ENCODE peak calls at places on chromosomes 16 and 17, in six cellular contexts. Q is aorta; J is CD8-positive, alpha-beta memory T cell; Z is GM23248; L is H9; B is body of pancreas. X is an unnamed sample.

GRCh38 chr17:9880582-9880999 is 24.5 kb downstream of the RCVRN start:
- DNase-seq in Q (no peak), J (no peak), Z (peak), L (no peak), B (peak), X (no peak)

GRCh38 chr16:27344707-27345106 is 30.9 kb downstream of the IL4R start:
- DNase-seq in Q (no peak), J (no peak), Z (no peak), L (no peak), B (no peak), X (no peak)

GRCh38 chr16:14097182-14097951 is 26.2 kb downstream of the MRTFB start:
- DNase-seq in Q (no peak), J (no peak), Z (no peak), L (no peak), B (peak), X (no peak)

GRCh38 chr17:39212841-39213480 is 12.8 kb downstream of the STAC2 start:
- DNase-seq in Q (no peak), J (no peak), Z (no peak), L (peak), B (no peak), X (no peak)

GRCh38 chr16:27314161-27314723 is 468 bp downstream of the IL4R start:
- DNase-seq in Q (peak), J (no peak), Z (peak), L (no peak), B (peak), X (peak)

GRCh38 chr16:29663020-29663828 is at the start of gene SPN:
- DNase-seq in Q (no peak), J (peak), Z (no peak), L (no peak), B (no peak), X (no peak)

GRCh38 chr16:84737658-84738057 is 37.9 kb downstream of the USP10 start:
- DNase-seq in Q (no peak), J (no peak), Z (no peak), L (no peak), B (peak), X (no peak)

GRCh38 chr16:69934044-69934443 is 17.1 kb upstream of the CLEC18A start:
- DNase-seq in Q (no peak), J (no peak), Z (no peak), L (no peak), B (no peak), X (no peak)

GRCh38 chr17:32671891-32672290 is 185.1 kb downstream of the CDK5R1 start:
- DNase-seq in Q (peak), J (no peak), Z (peak), L (no peak), B (peak), X (no peak)

GRCh38 chr17:51057534-51057933 is 63.1 kb downstream of the SPAG9 start:
- DNase-seq in Q (no peak), J (no peak), Z (peak), L (no peak), B (no peak), X (no peak)

GRCh38 chr16:30844671-30845449 is 49.0 kb downstream of the BCL7C start:
- DNase-seq in Q (peak), J (peak), Z (peak), L (peak), B (peak), X (no peak)

GRCh38 chr17:45087496-45087975 is 26.4 kb downstream of the NMT1 start:
- DNase-seq in Q (no peak), J (no peak), Z (peak), L (no peak), B (no peak), X (no peak)

GRCh38 chr17:30225919-30226553 is 9.5 kb downstream of the SLC6A4 start:
- DNase-seq in Q (no peak), J (no peak), Z (no peak), L (no peak), B (no peak), X (peak)

GRCh38 chr16:20952144-20952797 is 51.7 kb downstream of the LYRM1 start:
- DNase-seq in Q (no peak), J (no peak), Z (no peak), L (no peak), B (no peak), X (no peak)

GRCh38 chr16:28974007-28974436 is 556 bp upstream of the SPNS1 start:
- DNase-seq in Q (peak), J (no peak), Z (peak), L (peak), B (peak), X (no peak)

GRCh38 chr16:4505356-4506153 is 29.4 kb downstream of the HMOX2 start:
- DNase-seq in Q (peak), J (peak), Z (no peak), L (no peak), B (no peak), X (no peak)

GRCh38 chr17:74961657-74962360 is 10.8 kb downstream of the HID1 start:
- DNase-seq in Q (peak), J (peak), Z (peak), L (peak), B (peak), X (peak)

GRCh38 chr16:31357324-31358156 is 2.6 kb downstream of the ITGAX start:
- DNase-seq in Q (peak), J (no peak), Z (no peak), L (no peak), B (no peak), X (no peak)

GRCh38 chr16:82834156-82834758 is 207.5 kb downstream of the CDH13 start:
- DNase-seq in Q (no peak), J (no peak), Z (no peak), L (no peak), B (no peak), X (no peak)

GRCh38 chr17:34178047-34178446 is 77.0 kb upstream of the CCL2 start:
- DNase-seq in Q (no peak), J (no peak), Z (peak), L (peak), B (no peak), X (no peak)

GRCh38 chr17:45734598-45734997 is 49.5 kb upstream of the CRHR1 start:
- DNase-seq in Q (no peak), J (no peak), Z (no peak), L (peak), B (no peak), X (no peak)

GRCh38 chr17:39677581-39678339 is 9.5 kb downstream of the PNMT start:
- DNase-seq in Q (peak), J (no peak), Z (no peak), L (no peak), B (no peak), X (peak)

GRCh38 chr17:68318103-68318991 is 27.1 kb downstream of the ARSG start:
- DNase-seq in Q (no peak), J (no peak), Z (peak), L (no peak), B (peak), X (no peak)

GRCh38 chr16:8632675-8633182 is 11.2 kb downstream of the METTL22 start:
- DNase-seq in Q (peak), J (no peak), Z (no peak), L (no peak), B (peak), X (no peak)

GRCh38 chr17:12180644-12181261 is 160.1 kb downstream of the MAP2K4 start:
- DNase-seq in Q (no peak), J (no peak), Z (peak), L (no peak), B (peak), X (no peak)

GRCh38 chr17:48198950-48199541 is 91.5 kb downstream of the SNX11 start:
- DNase-seq in Q (no peak), J (no peak), Z (no peak), L (no peak), B (no peak), X (no peak)

GRCh38 chr17:44928136-44928535 is 12.8 kb upstream of the GFAP start:
- DNase-seq in Q (peak), J (no peak), Z (no peak), L (no peak), B (no peak), X (no peak)

GRCh38 chr16:2919511-2920255 is 8.0 kb downstream of the FLYWCH1 start:
- DNase-seq in Q (peak), J (no peak), Z (peak), L (peak), B (peak), X (no peak)

GRCh38 chr16:88999457-89000206 is 22.6 kb upstream of the CBFA2T3 start:
- DNase-seq in Q (no peak), J (no peak), Z (peak), L (peak), B (no peak), X (no peak)

GRCh38 chr17:3886776-3887175 is 6.1 kb downstream of the CAMKK1 start:
- DNase-seq in Q (peak), J (no peak), Z (no peak), L (no peak), B (peak), X (no peak)

GRCh38 chr16:81868057-81868748 is 89.1 kb downstream of the PLCG2 start:
- DNase-seq in Q (no peak), J (no peak), Z (no peak), L (no peak), B (no peak), X (no peak)

GRCh38 chr16:84284168-84284722 is 10.4 kb upstream of the WFDC1 start:
- DNase-seq in Q (peak), J (no peak), Z (peak), L (peak), B (peak), X (no peak)

GRCh38 chr17:63274156-63274555 is 171.9 kb downstream of the CYB561 start:
- DNase-seq in Q (no peak), J (no peak), Z (peak), L (no peak), B (peak), X (no peak)

GRCh38 chr17:43905985-43906852 is 1.1 kb downstream of the MPP2 start:
- DNase-seq in Q (peak), J (peak), Z (peak), L (peak), B (peak), X (peak)

GRCh38 chr16:74601131-74601871 is 5.6 kb downstream of the GLG1 start:
- DNase-seq in Q (no peak), J (peak), Z (no peak), L (no peak), B (no peak), X (no peak)

GRCh38 chr16:51163366-51163765 is 12.3 kb upstream of the SALL1 start:
- DNase-seq in Q (no peak), J (no peak), Z (peak), L (no peak), B (no peak), X (no peak)

GRCh38 chr16:51164167-51164566 is 13.1 kb upstream of the SALL1 start:
- DNase-seq in Q (no peak), J (no peak), Z (peak), L (no peak), B (no peak), X (no peak)

GRCh38 chr16:51165043-51165442 is 14.0 kb upstream of the SALL1 start:
- DNase-seq in Q (no peak), J (no peak), Z (no peak), L (no peak), B (no peak), X (no peak)

GRCh38 chr16:51166116-51166515 is 15.0 kb upstream of the SALL1 start:
- DNase-seq in Q (no peak), J (no peak), Z (no peak), L (no peak), B (no peak), X (no peak)

DNA sequence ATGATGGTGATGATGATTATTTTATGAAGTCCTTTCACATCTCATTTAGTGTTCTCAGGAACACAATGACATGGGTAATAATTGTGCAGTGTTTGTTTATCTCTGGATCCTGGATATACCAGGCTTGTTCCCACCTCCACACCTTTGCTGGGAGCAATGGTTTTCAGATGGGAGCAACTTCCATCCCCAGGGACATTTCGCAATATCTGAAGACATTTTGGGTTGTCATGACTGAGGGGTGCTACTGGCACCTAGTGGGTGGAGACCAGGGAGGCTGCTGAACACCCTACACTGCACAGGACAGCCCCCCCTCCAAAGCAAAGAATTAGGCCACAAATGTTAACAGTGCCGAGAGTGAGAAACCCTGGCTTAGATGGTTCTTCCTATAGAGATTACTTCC is 13.5 kb upstream of the SALL1 start:
- DNase-seq in Q (no peak), J (no peak), Z (no peak), L (no peak), B (no peak), X (no peak)
- H3K27ac ChIP-seq in Q (no peak), J (no peak), Z (peak), L (no peak), B (no peak), X (no peak)

DNA sequence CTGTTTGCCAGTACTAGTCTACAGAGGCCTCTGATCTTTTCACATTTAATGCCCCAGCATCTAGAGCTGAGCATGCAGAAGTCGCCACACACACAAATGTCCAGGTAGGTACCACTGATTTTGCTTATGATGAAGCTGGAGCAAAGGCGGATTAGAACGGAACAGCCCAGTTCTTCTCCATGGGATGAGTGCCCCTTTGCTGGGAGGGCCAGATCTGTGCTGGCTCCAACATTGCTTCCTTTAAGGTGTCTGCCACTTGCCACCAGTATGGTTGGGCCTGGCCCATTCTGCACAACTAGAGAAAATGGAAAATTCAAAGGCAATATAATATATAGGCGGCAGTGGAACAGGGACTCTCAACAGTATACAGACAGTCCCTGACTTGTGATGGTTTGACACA is 2.2 kb upstream of the MNT start:
- DNase-seq in Q (peak), J (no peak), Z (no peak), L (no peak), B (no peak), X (no peak)
- H3K27ac ChIP-seq in Q (no peak), J (no peak), Z (peak), L (no peak), B (no peak), X (peak)

GRCh38 chr16:79213214-79213613 is 387.3 kb downstream of the MAF start:
- DNase-seq in Q (no peak), J (no peak), Z (peak), L (no peak), B (no peak), X (no peak)
- H3K27ac ChIP-seq in Q (no peak), J (no peak), Z (no peak), L (no peak), B (no peak), X (no peak)

GRCh38 chr17:76240461-76241204 is at the start of gene RNF157:
- DNase-seq in Q (peak), J (peak), Z (peak), L (peak), B (peak), X (no peak)

GRCh38 chr17:76237859-76238313 is 2.4 kb downstream of the RNF157 start:
- DNase-seq in Q (no peak), J (no peak), Z (peak), L (no peak), B (no peak), X (no peak)

GRCh38 chr17:76238847-76239537 is 1.3 kb downstream of the RNF157 start:
- DNase-seq in Q (no peak), J (no peak), Z (no peak), L (no peak), B (no peak), X (no peak)

GRCh38 chr17:76241205-76241539 is 879 bp upstream of the RNF157 start:
- DNase-seq in Q (no peak), J (no peak), Z (peak), L (no peak), B (no peak), X (no peak)

GRCh38 chr17:76239538-76240274 is 587 bp downstream of the RNF157 start:
- DNase-seq in Q (peak), J (no peak), Z (peak), L (peak), B (no peak), X (no peak)
- H3K27ac ChIP-seq in Q (no peak), J (peak), Z (no peak), L (no peak), B (no peak), X (no peak)

DNA sequence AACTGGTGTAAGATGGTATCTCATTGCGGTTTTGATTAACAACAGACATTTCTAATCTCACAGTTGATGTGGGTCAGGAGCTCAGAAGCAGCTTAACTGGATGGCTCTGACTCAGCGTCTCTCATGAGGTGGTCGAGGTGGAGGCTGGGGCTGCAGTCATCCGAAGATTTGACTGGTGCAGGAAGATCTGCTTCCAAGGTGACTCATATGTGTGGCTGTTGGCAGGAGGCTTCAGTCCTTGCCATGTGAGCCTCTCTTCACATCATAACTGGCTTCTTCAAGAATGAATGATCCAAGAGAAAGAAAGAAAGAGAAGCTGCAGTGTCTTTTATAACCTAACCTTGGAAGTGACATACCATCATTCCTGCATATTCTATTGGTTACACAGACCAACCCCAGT is 376.1 kb downstream of the SEC14L1 start:
- DNase-seq in Q (no peak), J (no peak), Z (peak), L (peak), B (no peak), X (peak)
- H3K27ac ChIP-seq in Q (no peak), J (no peak), Z (no peak), L (no peak), B (no peak), X (no peak)

X was measured in coronary artery.